ENCODE peak calls at places on chromosomes 5 and 9, in ten cellular contexts. D, I, C, S, H, V, Q, O, K and F are unnamed samples.

GRCh38 chr5:137344723-137345322 is 154.3 kb downstream of the SPOCK1 start:
- DNase-seq in D (peak; percentile 43), I (peak; percentile 49), C (peak; percentile 63), S (peak; percentile 39), H (peak; percentile 85), V (peak; percentile 0), Q (no peak), O (peak; percentile 34), K (peak; percentile 39), F (peak; percentile 89)

GRCh38 chr5:96978812-96979449 is 43.1 kb downstream of the LNPEP start:
- DNase-seq in D (no peak), I (peak; percentile 10), C (peak; percentile 26), S (peak; percentile 6), H (no peak), V (no peak), Q (no peak), O (no peak), K (no peak), F (no peak)

GRCh38 chr5:181181650-181182565 is 23.1 kb downstream of the TRIM7 start:
- DNase-seq in D (peak; percentile 80), I (peak; percentile 61), C (peak; percentile 68), S (peak; percentile 80), H (peak; percentile 84), V (no peak), Q (no peak), O (no peak), K (peak; percentile 64), F (peak; percentile 81)

GRCh38 chr9:14133394-14133793 is 180.5 kb downstream of the NFIB start:
- DNase-seq in D (no peak), I (no peak), C (no peak), S (no peak), H (peak; percentile 52), V (no peak), Q (no peak), O (no peak), K (no peak), F (peak; percentile 28)

GRCh38 chr5:122078116-122078865 is at the start of gene LOX:
- DNase-seq in D (no peak), I (peak; percentile 87), C (peak; percentile 24), S (peak; percentile 87), H (peak; percentile 99), V (no peak), Q (no peak), O (no peak), K (peak; percentile 68), F (peak; percentile 96)

GRCh38 chr9:137688725-137689124 is 69.9 kb downstream of the EHMT1 start:
- DNase-seq in D (peak; percentile 30), I (no peak), C (no peak), S (no peak), H (no peak), V (no peak), Q (no peak), O (no peak), K (no peak), F (no peak)

GRCh38 chr9:114465906-114466900 is 39.1 kb downstream of the WHRN start:
- DNase-seq in D (no peak), I (no peak), C (no peak), S (no peak), H (no peak), V (no peak), Q (no peak), O (no peak), K (no peak), F (no peak)

GRCh38 chr5:105428461-105429129 is 1866.0 kb upstream of the NUDT12 start:
- DNase-seq in D (no peak), I (no peak), C (no peak), S (no peak), H (no peak), V (no peak), Q (no peak), O (no peak), K (no peak), F (no peak)

GRCh38 chr5:31639488-31640011 is 619 bp downstream of the PDZD2 start:
- DNase-seq in D (no peak), I (no peak), C (peak; percentile 24), S (no peak), H (no peak), V (no peak), Q (no peak), O (no peak), K (peak; percentile 13), F (no peak)

GRCh38 chr5:55758231-55758630 is 20.4 kb downstream of the DDX4 start:
- DNase-seq in D (no peak), I (no peak), C (no peak), S (no peak), H (no peak), V (no peak), Q (no peak), O (no peak), K (no peak), F (no peak)

GRCh38 chr9:135908334-135909204 is 1.2 kb upstream of the CAMSAP1 start:
- DNase-seq in D (no peak), I (no peak), C (no peak), S (no peak), H (no peak), V (no peak), Q (no peak), O (no peak), K (no peak), F (no peak)

GRCh38 chr9:33250458-33250995 is 10.6 kb downstream of the SPINK4 start:
- DNase-seq in D (no peak), I (peak; percentile 73), C (no peak), S (no peak), H (peak; percentile 44), V (no peak), Q (no peak), O (no peak), K (no peak), F (peak; percentile 49)

GRCh38 chr9:136544549-136545064 is 1.2 kb downstream of the NOTCH1 start:
- DNase-seq in D (no peak), I (peak; percentile 72), C (peak; percentile 81), S (peak; percentile 63), H (peak; percentile 29), V (no peak), Q (peak; percentile 42), O (no peak), K (no peak), F (peak; percentile 43)

GRCh38 chr5:138369249-138369648 is 16.8 kb downstream of the KDM3B start:
- DNase-seq in D (no peak), I (no peak), C (no peak), S (no peak), H (peak; percentile 28), V (no peak), Q (no peak), O (no peak), K (no peak), F (peak; percentile 47)

GRCh38 chr5:4551034-4551433 is 589.1 kb upstream of the ADAMTS16 start:
- DNase-seq in D (no peak), I (no peak), C (no peak), S (no peak), H (no peak), V (no peak), Q (no peak), O (no peak), K (no peak), F (no peak)

GRCh38 chr9:23851024-23851629 is 25.1 kb upstream of the ELAVL2 start:
- DNase-seq in D (peak; percentile 25), I (no peak), C (peak; percentile 54), S (peak; percentile 52), H (no peak), V (no peak), Q (no peak), O (no peak), K (peak; percentile 64), F (no peak)

GRCh38 chr5:145825751-145826180 is 9.4 kb downstream of the PRELID2 start:
- DNase-seq in D (peak; percentile 56), I (peak; percentile 32), C (no peak), S (peak; percentile 75), H (peak; percentile 80), V (peak; percentile 10), Q (no peak), O (peak; percentile 0), K (peak; percentile 26), F (peak; percentile 79)